ENCODE peak calls at places on chromosomes 11 and 22, in five cellular contexts. O is stromal cell of bone marrow, H is ACHN, F is DMS 273 treated with DMSO at 0.1 percent for 48 hours, G is endothelial cell. U is an unnamed sample.

GRCh38 chr22:49141761-49142160 is 685.9 kb downstream of the BRD1 start:
- DNase-seq in O (no peak), F (no peak), G (no peak), H (no peak), U (no peak)

GRCh38 chr22:38240734-38241252 is 32.0 kb downstream of the TMEM184B start:
- DNase-seq in F (no peak), H (peak; percentile 86), O (peak; percentile 63), G (peak; percentile 50), U (peak; percentile 50)

GRCh38 chr11:73547706-73548105 is 50.2 kb downstream of the FAM168A start:
- DNase-seq in O (no peak), G (no peak), F (no peak), H (no peak), U (no peak)

GRCh38 chr11:77345621-77346020 is 44.1 kb upstream of the GDPD4 start:
- DNase-seq in G (no peak), F (no peak), H (no peak), O (peak; percentile 25), U (no peak)

GRCh38 chr11:114296190-114296978 is at the start of gene NNMT:
- DNase-seq in O (peak; percentile 98), F (no peak), G (no peak), H (peak; percentile 97), U (no peak)

GRCh38 chr11:75154646-75155569 is 4.0 kb downstream of the SLCO2B1 start:
- DNase-seq in F (no peak), H (no peak), G (no peak), O (no peak), U (no peak)

GRCh38 chr11:34343686-34344085 is 14.1 kb downstream of the ABTB2 start:
- DNase-seq in G (no peak), F (no peak), O (no peak), H (no peak), U (no peak)

GRCh38 chr11:615453-616319 is at the start of gene IRF7:
- DNase-seq in G (peak; percentile 87), H (peak; percentile 88), O (peak; percentile 88), F (no peak), U (peak; percentile 96)

GRCh38 chr22:30435674-30436126 is 10.1 kb downstream of the MTFP1 start:
- DNase-seq in O (no peak), G (peak; percentile 46), F (no peak), H (no peak), U (no peak)

GRCh38 chr11:23079382-23079813 is 219.1 kb upstream of the CCDC179 start:
- DNase-seq in H (no peak), O (no peak), G (no peak), F (no peak), U (no peak)

GRCh38 chr11:116703421-116703820 is 69.4 kb downstream of the BUD13 start:
- DNase-seq in O (no peak), F (peak; percentile 25), G (no peak), H (no peak), U (peak; percentile 48)

GRCh38 chr22:34395370-34395769 is 475.1 kb upstream of the LARGE1 start:
- DNase-seq in G (no peak), F (no peak), H (no peak), O (no peak), U (no peak)

GRCh38 chr22:32204856-32205722 is at the start of gene RFPL2:
- DNase-seq in O (peak; percentile 6), F (peak; percentile 62), H (no peak), G (peak; percentile 62), U (peak; percentile 90)

GRCh38 chr11:75301602-75302345 is 49.7 kb downstream of the ARRB1 start:
- DNase-seq in F (no peak), O (no peak), G (no peak), H (no peak), U (no peak)

GRCh38 chr11:115126515-115127208 is 377.6 kb downstream of the CADM1 start:
- DNase-seq in O (no peak), F (no peak), H (no peak), G (no peak), U (no peak)

GRCh38 chr11:128299132-128299726 is 288.1 kb downstream of the ETS1 start:
- DNase-seq in F (no peak), O (peak; percentile 90), G (no peak), H (no peak), U (no peak)

GRCh38 chr22:23565942-23566715 is 14.0 kb downstream of the IGLL1 start:
- DNase-seq in G (peak; percentile 22), H (no peak), F (no peak), O (no peak), U (peak; percentile 67)

GRCh38 chr22:19271273-19271855 is 20.2 kb downstream of the CLTCL1 start:
- DNase-seq in G (no peak), H (no peak), O (no peak), F (no peak), U (no peak)

GRCh38 chr11:1487091-1487850 is 692 bp upstream of the MOB2 start:
- DNase-seq in G (no peak), F (no peak), O (no peak), H (no peak), U (no peak)

GRCh38 chr22:43829904-43830851 is 18.1 kb upstream of the EFCAB6 start:
- DNase-seq in F (peak; percentile 5), H (no peak), G (no peak), O (peak; percentile 61), U (no peak)

GRCh38 chr11:127619946-127620345 is 619.4 kb upstream of the KIRREL3 start:
- DNase-seq in F (no peak), H (no peak), O (no peak), G (no peak), U (no peak)

GRCh38 chr11:118364956-118365615 is 5.7 kb downstream of the UBE4A start:
- DNase-seq in H (no peak), G (no peak), F (no peak), O (no peak), U (no peak)

GRCh38 chr11:119743041-119743440 is 14.0 kb upstream of the NECTIN1 start:
- DNase-seq in H (no peak), G (no peak), F (no peak), O (no peak), U (no peak)

GRCh38 chr11:83087035-83087434 is 15.3 kb upstream of the RAB30 start:
- DNase-seq in G (no peak), H (peak; percentile 22), O (no peak), F (no peak), U (no peak)

GRCh38 chr11:11717064-11717725 is 95.4 kb upstream of the GALNT18 start:
- DNase-seq in G (no peak), H (no peak), F (no peak), O (no peak), U (no peak)

U was measured in cardiac muscle cell.